ENCODE peak calls at places on chromosomes 4 and X, in ten cellular contexts. H is A549; C is IMR-90; U is CD8-positive, alpha-beta T cell; I is ovary; F is right atrium auricular region; B is caudate nucleus; R is OCI-LY7; A is cardiac muscle cell; Z is uterus. O is an unnamed sample.
A peak's percentile ranks its signal among the peaks of the same experiment; 100 is the strongest.

GRCh38 chr4:3708103-3708510 is 58.1 kb upstream of the ADRA2C start:
- DNase-seq in H (no peak), C (no peak), U (no peak), I (no peak), F (no peak), B (no peak), R (no peak), A (no peak), Z (peak; percentile 63), O (no peak)

GRCh38 chr4:20591571-20592455 is 108.4 kb upstream of the PACRGL start:
- DNase-seq in H (no peak), C (no peak), U (no peak), I (no peak), F (no peak), B (no peak), R (no peak), A (no peak), Z (no peak), O (no peak)

GRCh38 chr4:137956256-137956655 is 285.9 kb downstream of the SLC7A11 start:
- DNase-seq in H (no peak), C (peak; percentile 65), U (no peak), I (no peak), F (no peak), B (no peak), R (no peak), A (no peak), Z (no peak), O (no peak)

GRCh38 chrX:72018277-72019112 is 107.8 kb downstream of the NHSL2 start:
- DNase-seq in H (peak; percentile 81), C (peak; percentile 90), U (peak; percentile 72), I (peak; percentile 89), F (peak; percentile 89), B (peak; percentile 79), R (peak; percentile 9), A (peak; percentile 82), Z (peak; percentile 87), O (peak; percentile 89)

GRCh38 chr4:84648863-84649647 is 66.1 kb downstream of the CDS1 start:
- DNase-seq in H (no peak), C (no peak), U (no peak), I (no peak), F (no peak), B (no peak), R (no peak), A (no peak), Z (no peak), O (no peak)

GRCh38 chrX:145002776-145003175 is 244.5 kb upstream of the SPANXN1 start:
- DNase-seq in H (no peak), C (no peak), U (no peak), I (no peak), F (no peak), B (no peak), R (no peak), A (no peak), Z (no peak), O (peak; percentile 10)

GRCh38 chrX:81121513-81122363 is 80.0 kb downstream of the HMGN5 start:
- DNase-seq in H (peak; percentile 71), C (peak; percentile 90), U (peak; percentile 73), I (peak; percentile 94), F (peak; percentile 93), B (peak; percentile 87), R (peak; percentile 91), A (peak; percentile 90), Z (peak; percentile 93), O (peak; percentile 94)

GRCh38 chrX:149938427-149939270 is at the start of gene EOLA2:
- DNase-seq in H (peak; percentile 67), C (peak; percentile 99), U (peak; percentile 83), I (peak; percentile 96), F (peak; percentile 97), B (peak; percentile 93), R (peak; percentile 96), A (peak; percentile 94), Z (peak; percentile 98), O (peak; percentile 99)

GRCh38 chrX:140572724-140573123 is 67.9 kb upstream of the SOX3 start:
- DNase-seq in H (peak; percentile 1), C (peak; percentile 34), U (no peak), I (no peak), F (no peak), B (peak; percentile 9), R (peak; percentile 31), A (peak; percentile 44), Z (no peak), O (peak; percentile 69)

GRCh38 chrX:51395807-51396728 is 63.4 kb downstream of the NUDT10 start:
- DNase-seq in H (no peak), C (no peak), U (peak; percentile 39), I (peak; percentile 40), F (no peak), B (peak; percentile 38), R (peak; percentile 89), A (peak; percentile 56), Z (peak; percentile 22), O (peak; percentile 52)

GRCh38 chrX:41092776-41093175 is 7.5 kb downstream of the USP9X start:
- DNase-seq in H (no peak), C (no peak), U (no peak), I (no peak), F (no peak), B (no peak), R (no peak), A (no peak), Z (no peak), O (no peak)

GRCh38 chr4:171891038-171891437 is 77.8 kb downstream of the GALNTL6 start:
- DNase-seq in H (no peak), C (no peak), U (no peak), I (no peak), F (no peak), B (no peak), R (no peak), A (no peak), Z (no peak), O (peak; percentile 5)

GRCh38 chrX:115409551-115409950 is 120.0 kb downstream of the LUZP4 start:
- DNase-seq in H (no peak), C (peak; percentile 3), U (no peak), I (no peak), F (no peak), B (no peak), R (no peak), A (peak; percentile 26), Z (no peak), O (no peak)

GRCh38 chr4:53593765-53594164 is 2.5 kb upstream of the LNX1 start:
- DNase-seq in H (no peak), C (no peak), U (no peak), I (no peak), F (no peak), B (no peak), R (no peak), A (no peak), Z (no peak), O (no peak)

GRCh38 chr4:53589511-53589910 is 1.8 kb downstream of the LNX1 start:
- DNase-seq in H (no peak), C (no peak), U (no peak), I (no peak), F (no peak), B (no peak), R (no peak), A (no peak), Z (no peak), O (no peak)

GRCh38 chr4:53592686-53593641 is 1.7 kb upstream of the LNX1 start:
- DNase-seq in H (peak; percentile 34), C (no peak), U (no peak), I (peak; percentile 69), F (peak; percentile 68), B (no peak), R (no peak), A (peak; percentile 32), Z (peak; percentile 33), O (peak; percentile 93)

GRCh38 chr4:53591372-53591892 is at the start of gene LNX1:
- DNase-seq in H (no peak), C (no peak), U (no peak), I (no peak), F (no peak), B (no peak), R (no peak), A (peak; percentile 10), Z (no peak), O (peak; percentile 95)

DNA sequence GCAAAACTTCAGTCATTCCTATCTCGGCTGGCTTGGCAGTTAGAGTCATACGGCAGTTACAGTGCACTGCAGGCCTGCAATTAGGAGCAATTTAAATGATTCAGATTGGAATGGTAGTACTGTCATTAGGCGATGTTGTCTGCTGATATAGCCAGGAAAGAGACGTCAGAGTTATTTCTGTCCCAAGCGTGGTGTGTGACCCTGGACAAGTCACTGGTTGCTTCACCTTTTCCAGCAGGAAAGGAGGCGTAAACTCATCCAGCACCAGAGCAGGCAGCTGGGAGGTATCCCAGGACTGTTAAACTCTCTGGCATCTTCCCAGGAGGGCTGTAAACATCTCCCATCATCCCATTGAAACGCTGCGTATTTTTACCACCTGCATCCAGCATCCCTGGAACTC is 842 bp upstream of the LNX1 start:
- DNase-seq in H (no peak), C (peak; percentile 13), U (no peak), I (no peak), F (no peak), B (no peak), R (no peak), A (no peak), Z (no peak), O (peak; percentile 58)
- H3K27ac ChIP-seq in H (peak overlapping the region; percentile 71), C (no peak overlapping the region), U (no peak overlapping the region), I (no peak overlapping the region), F (no peak overlapping the region), B (no peak overlapping the region), R (no peak overlapping the region), A (no peak overlapping the region), Z (no peak overlapping the region), O (peak overlapping the region; percentile 52)

GRCh38 chr4:86274642-86275041 is 85.2 kb downstream of the MAPK10 start:
- DNase-seq in H (no peak), C (no peak), U (no peak), I (no peak), F (no peak), B (no peak), R (no peak), A (no peak), Z (no peak), O (no peak)
- H3K27ac ChIP-seq in H (no peak overlapping the region), C (no peak overlapping the region), U (no peak overlapping the region), I (no peak overlapping the region), F (no peak overlapping the region), B (no peak overlapping the region), R (no peak overlapping the region), A (no peak overlapping the region), Z (no peak overlapping the region), O (no peak overlapping the region)

GRCh38 chr4:30429813-30430466 is 290.2 kb upstream of the PCDH7 start:
- DNase-seq in H (no peak), C (peak; percentile 87), U (no peak), I (no peak), F (no peak), B (no peak), R (no peak), A (no peak), Z (no peak), O (no peak)
- H3K27ac ChIP-seq in H (no peak overlapping the region), C (no peak overlapping the region), U (no peak overlapping the region), I (no peak overlapping the region), F (no peak overlapping the region), B (no peak overlapping the region), R (no peak overlapping the region), A (no peak overlapping the region), Z (no peak overlapping the region), O (no peak overlapping the region)

DNA sequence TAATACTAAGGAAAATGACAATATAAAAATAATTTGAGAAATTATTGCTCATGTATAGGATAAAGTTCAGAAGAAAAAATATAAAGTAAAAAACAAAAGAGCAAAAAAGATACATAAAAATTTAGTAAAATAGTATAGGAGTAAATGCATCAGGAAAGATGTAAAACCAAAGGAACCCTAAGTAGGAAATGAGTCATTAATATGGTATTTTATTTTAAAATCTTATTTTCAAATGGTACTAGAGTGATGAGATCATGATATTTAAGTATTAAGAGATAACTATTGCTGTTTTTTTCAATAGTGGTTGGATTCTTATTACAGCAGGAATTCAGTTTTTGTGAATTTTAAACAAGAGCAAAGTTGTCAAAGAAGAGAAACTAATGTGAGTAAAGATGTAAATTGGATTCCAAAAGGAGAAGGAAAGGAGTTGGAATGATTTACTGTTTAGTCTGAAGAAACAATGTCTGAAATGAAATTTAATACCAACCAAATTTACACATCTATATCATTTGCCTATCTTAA is 20.0 kb downstream of the EMCN start:
- DNase-seq in H (no peak), C (peak; percentile 33), U (no peak), I (no peak), F (no peak), B (no peak), R (no peak), A (no peak), Z (no peak), O (no peak)
- H3K27ac ChIP-seq in H (no peak overlapping the region), C (no peak overlapping the region), U (no peak overlapping the region), I (no peak overlapping the region), F (no peak overlapping the region), B (no peak overlapping the region), R (no peak overlapping the region), A (no peak overlapping the region), Z (no peak overlapping the region), O (no peak overlapping the region)